ENCODE peak calls at places on chromosomes 12 and 14, in ten cellular contexts. C is stomach; A is cardiac fibroblast; E is HFFc6; J is stimulated activated CD4-positive, alpha-beta T cell treated with anti-CD3 and anti-CD28 coated beads, TNF-alpha, amount 100 ng/mL, for 1 hour; X is HCT116; N is WERI-Rb-1; K is CD14-positive monocyte; V is anterior cingulate cortex; S is tibial artery. T is an unnamed sample.

GRCh38 chr12:56668197-56668457 is 20.0 kb downstream of the PTGES3 start:
- DNase-seq in X (no peak), K (no peak), S (no peak), V (no peak), C (no peak), J (no peak), A (no peak), N (no peak), E (no peak), T (no peak)

GRCh38 chr14:69539631-69540410 is 34.9 kb downstream of the CCDC177 start:
- DNase-seq in K (peak), V (no peak), X (no peak), J (no peak), N (no peak), C (peak), E (peak), S (peak), A (peak), T (peak)

GRCh38 chr12:102522768-102523167 is 42.4 kb upstream of the IGF1 start:
- DNase-seq in A (no peak), J (no peak), E (no peak), K (no peak), S (no peak), V (no peak), C (no peak), N (no peak), X (no peak), T (no peak)

GRCh38 chr12:110249716-110250225 is 31.3 kb upstream of the ATP2A2 start:
- DNase-seq in N (no peak), J (no peak), V (peak), K (no peak), S (no peak), E (no peak), A (no peak), C (peak), X (no peak), T (peak)

GRCh38 chr14:77482422-77482821 is 16.2 kb downstream of the ISM2 start:
- DNase-seq in C (no peak), V (no peak), E (no peak), A (no peak), N (no peak), K (no peak), X (no peak), J (no peak), S (no peak), T (no peak)

GRCh38 chr14:51242545-51243490 is 2.8 kb downstream of the TMX1 start:
- DNase-seq in V (no peak), X (no peak), C (no peak), A (no peak), K (no peak), N (no peak), S (no peak), J (no peak), E (no peak), T (no peak)

GRCh38 chr12:115838952-115839351 is 438.5 kb downstream of the MED13L start:
- DNase-seq in N (no peak), C (no peak), E (no peak), V (no peak), J (no peak), A (no peak), S (no peak), K (no peak), X (no peak), T (no peak)

GRCh38 chr12:115700896-115701465 is 576.5 kb downstream of the MED13L start:
- DNase-seq in V (no peak), E (no peak), K (no peak), A (no peak), N (no peak), S (no peak), C (no peak), X (no peak), J (no peak), T (no peak)

GRCh38 chr12:93683410-93683809 is 6.2 kb downstream of the CRADD start:
- DNase-seq in X (no peak), A (no peak), V (no peak), J (no peak), K (no peak), C (no peak), S (no peak), E (no peak), N (peak), T (no peak)

GRCh38 chr14:87332001-87332400 is 661.0 kb downstream of the GALC start:
- DNase-seq in J (no peak), E (no peak), V (no peak), N (no peak), X (no peak), S (no peak), K (no peak), A (peak), C (no peak), T (peak)

GRCh38 chr12:53950441-53950781 is 4.3 kb upstream of the HOXC12 start:
- DNase-seq in V (no peak), J (no peak), S (no peak), X (no peak), N (no peak), E (no peak), K (no peak), C (no peak), A (no peak), T (no peak)

T was measured in AG20443.